ENCODE peak calls at places on chromosomes 16 and 17, in ten cellular contexts. B, P, N, S, O, U, I, Q, J and K are unnamed samples.

GRCh38 chr17:82931696-82932060 is 91.9 kb upstream of the ZNF750 start:
- DNase-seq in B (no peak), P (no peak), N (no peak), S (peak; percentile 85), O (peak; percentile 56), U (no peak), I (peak; percentile 24), Q (no peak), J (peak; percentile 87), K (peak; percentile 80)

GRCh38 chr16:24568392-24568791 is 29.0 kb downstream of the RBBP6 start:
- DNase-seq in B (no peak), P (no peak), N (no peak), S (peak; percentile 55), O (no peak), U (no peak), I (no peak), Q (no peak), J (no peak), K (no peak)

GRCh38 chr16:50457423-50457822 is 88.6 kb upstream of the BRD7 start:
- DNase-seq in B (no peak), P (no peak), N (no peak), S (no peak), O (no peak), U (no peak), I (no peak), Q (no peak), J (no peak), K (no peak)

GRCh38 chr17:5562172-5562571 is 22.1 kb downstream of the NLRP1 start:
- DNase-seq in B (no peak), P (no peak), N (no peak), S (no peak), O (no peak), U (no peak), I (no peak), Q (no peak), J (no peak), K (no peak)

GRCh38 chr17:47982645-47983440 is 11.9 kb downstream of the CDK5RAP3 start:
- DNase-seq in B (no peak), P (no peak), N (no peak), S (no peak), O (no peak), U (no peak), I (no peak), Q (no peak), J (no peak), K (no peak)

GRCh38 chr17:77647531-77647930 is 311.0 kb upstream of the TNRC6C start:
- DNase-seq in B (no peak), P (no peak), N (no peak), S (no peak), O (no peak), U (no peak), I (no peak), Q (no peak), J (no peak), K (no peak)

GRCh38 chr16:81265658-81266451 is 27.4 kb downstream of the BCO1 start:
- DNase-seq in B (peak; percentile 72), P (no peak), N (no peak), S (no peak), O (peak; percentile 56), U (no peak), I (peak; percentile 93), Q (no peak), J (peak; percentile 66), K (peak; percentile 81)

GRCh38 chr17:50715471-50715870 is 3.9 kb upstream of the LUC7L3 start:
- DNase-seq in B (no peak), P (no peak), N (no peak), S (no peak), O (no peak), U (no peak), I (no peak), Q (no peak), J (no peak), K (no peak)

GRCh38 chr17:32909787-32910369 is 18.1 kb upstream of the TMEM98 start:
- DNase-seq in B (peak; percentile 93), P (peak; percentile 94), N (no peak), S (peak; percentile 73), O (peak; percentile 94), U (peak; percentile 59), I (peak; percentile 90), Q (peak; percentile 54), J (peak; percentile 92), K (no peak)

GRCh38 chr17:9360610-9361571 is 214.7 kb downstream of the STX8 start:
- DNase-seq in B (peak; percentile 9), P (peak; percentile 45), N (no peak), S (peak; percentile 35), O (peak; percentile 45), U (no peak), I (no peak), Q (no peak), J (no peak), K (peak; percentile 75)

GRCh38 chr17:71068351-71068750 is 899.0 kb downstream of the KCNJ2 start:
- DNase-seq in B (no peak), P (no peak), N (no peak), S (no peak), O (no peak), U (no peak), I (no peak), Q (no peak), J (no peak), K (no peak)

GRCh38 chr16:15466131-15466530 is 31.7 kb downstream of the BMERB1 start:
- DNase-seq in B (no peak), P (no peak), N (no peak), S (peak; percentile 29), O (no peak), U (no peak), I (no peak), Q (no peak), J (no peak), K (no peak)

GRCh38 chr17:9052921-9053320 is 31.6 kb downstream of the NTN1 start:
- DNase-seq in B (no peak), P (no peak), N (no peak), S (no peak), O (no peak), U (no peak), I (no peak), Q (no peak), J (no peak), K (no peak)

DNA sequence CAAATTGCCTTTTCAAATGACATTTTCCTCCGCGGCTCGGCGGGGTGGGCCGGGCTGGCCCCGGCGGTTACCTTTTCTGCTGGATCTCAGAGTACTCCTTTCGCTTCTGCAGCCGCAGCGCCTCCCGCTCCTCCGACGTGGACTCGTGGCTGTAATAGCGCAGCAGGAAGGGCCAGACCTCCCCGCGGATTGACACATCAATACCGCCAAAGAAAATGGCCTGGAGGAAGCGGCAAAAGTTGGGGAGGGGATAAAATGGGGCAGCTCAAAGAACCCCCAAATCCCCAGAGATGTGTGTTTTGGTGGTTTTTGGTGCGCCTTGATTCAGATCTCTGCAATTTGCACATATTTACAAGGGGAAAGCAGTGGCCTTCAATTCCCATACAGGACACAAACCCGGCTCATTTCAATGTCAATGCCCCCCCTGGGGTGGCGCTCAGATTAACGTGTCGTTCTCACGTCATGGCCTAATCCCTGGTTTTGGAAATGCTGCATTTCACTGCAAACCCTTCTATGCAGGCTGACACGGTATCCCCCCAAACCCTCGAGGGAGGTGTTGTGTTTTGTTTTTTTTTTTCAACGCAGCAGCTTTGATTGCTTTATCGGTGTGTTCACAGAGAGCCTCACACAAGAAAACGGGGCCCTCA is 85.9 kb downstream of the TBC1D16 start:
- DNase-seq in B (no peak), P (peak; percentile 58), N (no peak), S (peak; percentile 67), O (no peak), U (no peak), I (no peak), Q (no peak), J (no peak), K (peak; percentile 39)
- H3K4me1 ChIP-seq in B (peaks cover 5% of the 10 kb centered on the region), P (peaks cover 12% of the 10 kb centered on the region), N (peaks cover 8% of the 10 kb centered on the region), S (peaks cover 58% of the 10 kb centered on the region), O (peaks cover 44% of the 10 kb centered on the region), U (no peaks in the 10 kb centered on the region), I (peaks cover 31% of the 10 kb centered on the region), Q (no peaks in the 10 kb centered on the region), J (no peaks in the 10 kb centered on the region), K (peaks cover 15% of the 10 kb centered on the region)

GRCh38 chr17:72191901-72192300 is 71.1 kb downstream of the SOX9 start:
- DNase-seq in B (no peak), P (no peak), N (no peak), S (no peak), O (no peak), U (no peak), I (no peak), Q (no peak), J (peak; percentile 55), K (no peak)
- H3K27ac ChIP-seq in B (no peak overlapping the region), P (no peak overlapping the region), N (no peak overlapping the region), S (no peak overlapping the region), O (no peak overlapping the region), U (no peak overlapping the region), I (no peak overlapping the region), Q (no peak overlapping the region), J (peak overlapping the region; percentile 27), K (no peak overlapping the region)

DNA sequence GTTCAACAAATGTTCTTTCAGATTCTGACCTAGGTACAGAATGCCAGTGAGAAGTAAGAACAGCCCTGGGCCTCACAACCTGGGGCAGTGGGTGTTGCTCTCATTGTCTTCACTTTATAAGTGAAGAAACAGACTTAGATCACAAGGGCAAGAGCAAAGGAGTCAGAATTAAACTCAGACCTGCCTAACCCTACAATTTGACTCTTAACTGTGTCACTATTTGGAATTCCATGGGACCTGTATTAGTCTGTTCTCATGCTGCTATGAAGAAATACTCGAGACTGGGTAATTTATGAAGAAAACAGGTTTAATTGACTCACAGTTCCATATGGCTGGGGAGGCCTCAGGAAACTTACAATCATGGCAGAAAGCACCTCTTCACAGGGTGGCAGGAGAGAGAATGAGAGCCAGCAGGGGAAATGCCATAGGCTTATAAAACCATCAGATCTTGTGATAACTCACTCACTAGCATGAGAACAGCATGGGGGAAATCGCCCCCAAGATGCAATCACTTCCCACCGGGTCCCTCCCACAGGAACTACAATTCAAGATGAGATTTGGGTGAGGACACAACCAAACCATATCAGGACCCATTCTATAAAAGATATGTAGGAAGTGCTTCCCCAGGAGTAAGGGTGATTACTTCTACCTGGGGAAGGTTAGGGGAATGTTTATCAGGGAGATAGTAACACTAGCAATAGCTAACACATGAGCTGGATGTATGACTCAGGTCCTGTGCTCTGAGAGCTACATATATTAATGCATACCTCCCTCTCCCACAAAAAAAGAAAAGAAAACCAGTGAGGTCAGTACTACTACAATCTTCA is 270.1 kb downstream of the SOX9 start:
- DNase-seq in B (no peak), P (peak; percentile 48), N (no peak), S (no peak), O (no peak), U (no peak), I (no peak), Q (no peak), J (no peak), K (no peak)
- H3K4me1 ChIP-seq in B (peaks cover 3% of the 10 kb centered on the region), P (no peaks in the 10 kb centered on the region), N (no peaks in the 10 kb centered on the region), S (peaks cover 21% of the 10 kb centered on the region), O (no peaks in the 10 kb centered on the region), U (no peaks in the 10 kb centered on the region), I (peaks cover 42% of the 10 kb centered on the region), Q (no peaks in the 10 kb centered on the region), J (no peaks in the 10 kb centered on the region), K (no peaks in the 10 kb centered on the region)

DNA sequence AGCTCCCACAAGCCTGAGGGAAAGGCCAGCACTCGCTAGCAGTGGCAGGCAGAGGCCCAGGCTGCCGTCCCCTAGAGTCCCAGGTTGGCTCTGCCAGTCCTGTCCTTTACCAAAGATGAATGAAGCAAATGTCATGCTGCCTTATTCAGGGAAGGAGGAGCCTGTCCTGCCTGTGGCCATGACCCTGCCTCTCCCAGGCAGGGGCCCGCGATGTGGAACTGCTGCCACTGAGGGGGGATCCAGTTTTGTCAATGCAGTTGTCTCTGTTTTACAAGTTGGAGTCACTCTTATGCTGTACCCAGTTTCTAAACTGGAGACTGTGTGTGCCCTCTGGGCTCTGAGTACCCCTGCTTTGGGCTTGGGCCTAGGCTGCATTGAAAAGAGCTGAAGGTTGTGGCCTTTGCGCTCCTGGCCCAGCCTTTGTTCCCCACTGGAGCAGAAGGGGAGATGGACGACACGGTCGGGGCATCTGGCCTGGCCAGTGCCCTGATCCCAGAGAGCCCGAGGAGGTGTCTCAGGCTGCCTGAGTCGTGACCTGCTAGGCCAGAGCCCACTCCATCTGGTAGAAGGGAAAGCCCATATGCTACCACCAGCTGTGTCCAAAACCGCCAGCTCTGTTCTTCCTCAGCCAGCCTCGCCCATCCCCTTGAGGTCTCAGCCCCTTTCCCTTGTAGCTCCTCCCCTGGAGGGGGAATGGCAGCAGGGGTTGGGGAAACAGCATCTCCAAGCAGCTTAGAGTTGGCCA is 5.5 kb downstream of the LIMD2 start:
- DNase-seq in B (no peak), P (peak; percentile 77), N (no peak), S (peak; percentile 75), O (no peak), U (no peak), I (no peak), Q (peak; percentile 27), J (no peak), K (peak; percentile 71)
- H3K27ac ChIP-seq in B (no peak overlapping the region), P (no peak overlapping the region), N (no peak overlapping the region), S (no peak overlapping the region), O (no peak overlapping the region), U (peak overlapping the region; percentile 29), I (peak overlapping the region; percentile 39), Q (no peak overlapping the region), J (peak overlapping the region; percentile 15), K (no peak overlapping the region)